ENCODE peak calls at places on chromosome 3, in ten cellular contexts. One of them, this sample, is unnamed.
A peak's percentile ranks its signal among the peaks of the same experiment; 100 is the strongest.

GRCh38 chr3:192847918-192848317 is 69.7 kb downstream of the MB21D2 start:
- DNase-seq in GM10248: no peak
- DNase-seq in kidney epithelial cell: no peak
- DNase-seq in activated CD8-positive, alpha-beta memory T cell treated with anti-CD3 and anti-CD28 coated beads for 24 hours: no peak
- DNase-seq in HS-27A: peak; percentile 12
- DNase-seq in GM03348: peak; percentile 54
- DNase-seq in brain microvascular endothelial cell: no peak
- DNase-seq in left cardiac atrium: no peak
- DNase-seq in NCI-H2171 treated with DMSO at 0.1 percent for 48 hours: no peak
- DNase-seq in A172: no peak
- DNase-seq in this sample: no peak

GRCh38 chr3:60708191-60708975 is 542.9 kb downstream of the FHIT start:
- DNase-seq in GM10248: no peak
- DNase-seq in kidney epithelial cell: peak; percentile 29
- DNase-seq in activated CD8-positive, alpha-beta memory T cell treated with anti-CD3 and anti-CD28 coated beads for 24 hours: no peak
- DNase-seq in HS-27A: peak; percentile 11
- DNase-seq in GM03348: peak; percentile 29
- DNase-seq in brain microvascular endothelial cell: peak; percentile 82
- DNase-seq in left cardiac atrium: no peak
- DNase-seq in NCI-H2171 treated with DMSO at 0.1 percent for 48 hours: peak; percentile 85
- DNase-seq in A172: no peak
- DNase-seq in this sample: no peak

GRCh38 chr3:15043772-15044171 is 21.3 kb downstream of the MRPS25 start:
- DNase-seq in GM10248: no peak
- DNase-seq in kidney epithelial cell: no peak
- DNase-seq in activated CD8-positive, alpha-beta memory T cell treated with anti-CD3 and anti-CD28 coated beads for 24 hours: no peak
- DNase-seq in HS-27A: no peak
- DNase-seq in GM03348: no peak
- DNase-seq in brain microvascular endothelial cell: no peak
- DNase-seq in left cardiac atrium: no peak
- DNase-seq in NCI-H2171 treated with DMSO at 0.1 percent for 48 hours: no peak
- DNase-seq in A172: no peak
- DNase-seq in this sample: no peak

GRCh38 chr3:63896332-63897034 is 15.7 kb downstream of the SCAANT1 start:
- DNase-seq in GM10248: no peak
- DNase-seq in kidney epithelial cell: no peak
- DNase-seq in activated CD8-positive, alpha-beta memory T cell treated with anti-CD3 and anti-CD28 coated beads for 24 hours: no peak
- DNase-seq in HS-27A: no peak
- DNase-seq in GM03348: peak; percentile 17
- DNase-seq in brain microvascular endothelial cell: no peak
- DNase-seq in left cardiac atrium: no peak
- DNase-seq in NCI-H2171 treated with DMSO at 0.1 percent for 48 hours: no peak
- DNase-seq in A172: no peak
- DNase-seq in this sample: no peak

GRCh38 chr3:34260266-34260990 is 462.0 kb downstream of the PDCD6IP start:
- DNase-seq in GM10248: peak; percentile 54
- DNase-seq in kidney epithelial cell: peak; percentile 19
- DNase-seq in activated CD8-positive, alpha-beta memory T cell treated with anti-CD3 and anti-CD28 coated beads for 24 hours: no peak
- DNase-seq in HS-27A: no peak
- DNase-seq in GM03348: peak; percentile 48
- DNase-seq in brain microvascular endothelial cell: peak; percentile 69
- DNase-seq in left cardiac atrium: peak; percentile 56
- DNase-seq in NCI-H2171 treated with DMSO at 0.1 percent for 48 hours: peak; percentile 5
- DNase-seq in A172: peak; percentile 43
- DNase-seq in this sample: peak; percentile 65

GRCh38 chr3:187342255-187342654 is 25.9 kb upstream of the RTP4 start:
- DNase-seq in GM10248: no peak
- DNase-seq in kidney epithelial cell: no peak
- DNase-seq in activated CD8-positive, alpha-beta memory T cell treated with anti-CD3 and anti-CD28 coated beads for 24 hours: no peak
- DNase-seq in HS-27A: no peak
- DNase-seq in GM03348: no peak
- DNase-seq in brain microvascular endothelial cell: no peak
- DNase-seq in left cardiac atrium: no peak
- DNase-seq in NCI-H2171 treated with DMSO at 0.1 percent for 48 hours: no peak
- DNase-seq in A172: no peak
- DNase-seq in this sample: no peak

GRCh38 chr3:23113455-23114171 is 89.5 kb upstream of the UBE2E2 start:
- DNase-seq in GM10248: no peak
- DNase-seq in kidney epithelial cell: no peak
- DNase-seq in activated CD8-positive, alpha-beta memory T cell treated with anti-CD3 and anti-CD28 coated beads for 24 hours: no peak
- DNase-seq in HS-27A: no peak
- DNase-seq in GM03348: peak; percentile 6
- DNase-seq in brain microvascular endothelial cell: peak; percentile 24
- DNase-seq in left cardiac atrium: no peak
- DNase-seq in NCI-H2171 treated with DMSO at 0.1 percent for 48 hours: no peak
- DNase-seq in A172: peak; percentile 23
- DNase-seq in this sample: no peak

GRCh38 chr3:47022540-47023161 is 43.2 kb downstream of the NBEAL2 start:
- DNase-seq in GM10248: no peak
- DNase-seq in kidney epithelial cell: no peak
- DNase-seq in activated CD8-positive, alpha-beta memory T cell treated with anti-CD3 and anti-CD28 coated beads for 24 hours: no peak
- DNase-seq in HS-27A: no peak
- DNase-seq in GM03348: peak; percentile 5
- DNase-seq in brain microvascular endothelial cell: no peak
- DNase-seq in left cardiac atrium: peak; percentile 28
- DNase-seq in NCI-H2171 treated with DMSO at 0.1 percent for 48 hours: peak; percentile 9
- DNase-seq in A172: no peak
- DNase-seq in this sample: no peak

GRCh38 chr3:87076951-87077350 is 86.0 kb upstream of the VGLL3 start:
- DNase-seq in GM10248: no peak
- DNase-seq in kidney epithelial cell: peak; percentile 41
- DNase-seq in activated CD8-positive, alpha-beta memory T cell treated with anti-CD3 and anti-CD28 coated beads for 24 hours: no peak
- DNase-seq in HS-27A: peak; percentile 79
- DNase-seq in GM03348: peak; percentile 27
- DNase-seq in brain microvascular endothelial cell: peak; percentile 73
- DNase-seq in left cardiac atrium: no peak
- DNase-seq in NCI-H2171 treated with DMSO at 0.1 percent for 48 hours: no peak
- DNase-seq in A172: peak; percentile 28
- DNase-seq in this sample: no peak

GRCh38 chr3:107699682-107700081 is 176.9 kb downstream of the BBX start:
- DNase-seq in GM10248: no peak
- DNase-seq in kidney epithelial cell: no peak
- DNase-seq in activated CD8-positive, alpha-beta memory T cell treated with anti-CD3 and anti-CD28 coated beads for 24 hours: no peak
- DNase-seq in HS-27A: no peak
- DNase-seq in GM03348: no peak
- DNase-seq in brain microvascular endothelial cell: peak; percentile 15
- DNase-seq in left cardiac atrium: no peak
- DNase-seq in NCI-H2171 treated with DMSO at 0.1 percent for 48 hours: no peak
- DNase-seq in A172: no peak
- DNase-seq in this sample: no peak

GRCh38 chr3:29267231-29267630 is 13.6 kb upstream of the RBMS3 start:
- DNase-seq in GM10248: no peak
- DNase-seq in kidney epithelial cell: no peak
- DNase-seq in activated CD8-positive, alpha-beta memory T cell treated with anti-CD3 and anti-CD28 coated beads for 24 hours: no peak
- DNase-seq in HS-27A: no peak
- DNase-seq in GM03348: no peak
- DNase-seq in brain microvascular endothelial cell: no peak
- DNase-seq in left cardiac atrium: no peak
- DNase-seq in NCI-H2171 treated with DMSO at 0.1 percent for 48 hours: peak; percentile 73
- DNase-seq in A172: no peak
- DNase-seq in this sample: no peak